ENCODE peak calls at places on chromosomes 6 and 20, in seven cellular contexts. A, O, F, X, Z, U and J are unnamed samples.

GRCh38 chr6:114576330-114576729 is 233.5 kb upstream of the HS3ST5 start:
- DNase-seq in O (no peak), U (no peak), A (no peak), X (no peak), Z (no peak), F (no peak), J (no peak)

GRCh38 chr20:24727795-24728194 is 221.3 kb upstream of the CST7 start:
- DNase-seq in Z (no peak), U (no peak), F (no peak), O (no peak), A (no peak), X (no peak), J (no peak)

GRCh38 chr6:24658573-24659511 is 7.9 kb downstream of the TDP2 start:
- DNase-seq in F (no peak), O (no peak), X (no peak), Z (no peak), A (no peak), U (no peak), J (no peak)

GRCh38 chr20:53917145-53918009 is 153.0 kb downstream of the BCAS1 start:
- DNase-seq in F (no peak), A (no peak), O (no peak), Z (peak), X (peak), U (no peak), J (no peak)

GRCh38 chr20:21920231-21920630 is 214.8 kb downstream of the PAX1 start:
- DNase-seq in U (no peak), A (no peak), X (no peak), F (no peak), O (no peak), Z (no peak), J (no peak)

GRCh38 chr6:124294572-124294971 is 490.9 kb downstream of the NKAIN2 start:
- DNase-seq in O (no peak), X (no peak), A (no peak), F (no peak), U (no peak), Z (no peak), J (no peak)

GRCh38 chr6:87653074-87653962 is 48.7 kb downstream of the AKIRIN2 start:
- DNase-seq in X (no peak), Z (no peak), O (no peak), F (no peak), A (no peak), U (no peak), J (no peak)

GRCh38 chr20:63177785-63178444 is 38.0 kb downstream of the YTHDF1 start:
- DNase-seq in F (no peak), Z (peak), A (peak), X (no peak), O (no peak), U (no peak), J (no peak)

GRCh38 chr6:132675002-132675401 is 16.0 kb upstream of the TAAR1 start:
- DNase-seq in F (no peak), A (no peak), X (no peak), U (no peak), Z (no peak), O (no peak), J (no peak)